ENCODE peak calls at places on chromosomes 13 and 19, in nine cellular contexts. D is NCI-H2171; Z is stimulated activated CD4-positive, alpha-beta T cell treated with anti-CD3 and anti-CD28 coated beads, Interleukin-1b, Interleukin-23, amount 100 ng/mL, for 24 hours; K is activated CD4-positive, alpha-beta memory T cell treated with anti-CD3 and anti-CD28 coated beads, Interleukin-2, amount 10 ng/mL, durations not matched to agents 7 days and 5 days; F is amniotic stem cell; V is lower leg skin; U is ACHN; E is posterior cingulate gyrus; J is AG09309. Y is an unnamed sample.

GRCh38 chr13:106471957-106472543 is 63.4 kb downstream of the EFNB2 start:
- DNase-seq in J (peak), F (peak), V (no peak), K (no peak), U (peak), Z (no peak), D (no peak), E (no peak), Y (no peak)

GRCh38 chr13:80340643-80341097 is 256 bp downstream of the SPRY2 start:
- DNase-seq in E (peak), Z (no peak), V (no peak), F (no peak), K (no peak), D (no peak), J (no peak), U (peak), Y (no peak)

GRCh38 chr13:32897296-32897695 is 118.9 kb upstream of the KL start:
- DNase-seq in D (no peak), K (no peak), V (no peak), F (no peak), E (no peak), Z (no peak), J (no peak), U (no peak), Y (no peak)

GRCh38 chr19:29671393-29672076 is 6.3 kb downstream of the PLEKHF1 start:
- DNase-seq in E (no peak), V (peak), F (no peak), D (no peak), J (no peak), U (no peak), Z (peak), K (peak), Y (no peak)

GRCh38 chr13:30338331-30338851 is 31.0 kb upstream of the KATNAL1 start:
- DNase-seq in E (no peak), D (no peak), U (no peak), V (no peak), K (no peak), F (no peak), J (no peak), Z (no peak), Y (peak)

GRCh38 chr19:56126983-56127780 is 6.1 kb upstream of the ZNF787 start:
- DNase-seq in D (no peak), U (no peak), E (no peak), V (no peak), Z (no peak), K (no peak), F (no peak), J (no peak), Y (no peak)

GRCh38 chr13:35712907-35713685 is 236.6 kb upstream of the MAB21L1 start:
- DNase-seq in V (no peak), F (peak), K (no peak), Z (no peak), E (no peak), D (no peak), J (peak), U (no peak), Y (no peak)

GRCh38 chr13:98947925-98948324 is 29.9 kb downstream of the DOCK9 start:
- DNase-seq in D (peak), V (no peak), U (no peak), Z (no peak), E (no peak), J (no peak), K (no peak), F (no peak), Y (no peak)

GRCh38 chr19:4007836-4008539 is 452 bp downstream of the PIAS4 start:
- DNase-seq in U (peak), D (no peak), K (peak), Z (no peak), F (no peak), J (no peak), V (no peak), E (no peak), Y (no peak)

GRCh38 chr13:103640617-103641016 is 574.4 kb upstream of the SLC10A2 start:
- DNase-seq in Z (no peak), U (no peak), F (no peak), V (no peak), J (no peak), D (peak), K (no peak), E (no peak), Y (no peak)

GRCh38 chr19:47081095-47081494 is 32.5 kb downstream of the ZC3H4 start:
- DNase-seq in V (no peak), Z (no peak), D (no peak), U (no peak), E (no peak), J (no peak), F (no peak), K (no peak), Y (no peak)

GRCh38 chr19:28402701-28403290 is 810.2 kb downstream of the UQCRFS1 start:
- DNase-seq in F (no peak), J (no peak), U (no peak), E (no peak), V (no peak), K (no peak), D (no peak), Z (no peak), Y (no peak)

GRCh38 chr13:94758571-94758970 is 46.2 kb upstream of the SOX21 start:
- DNase-seq in E (no peak), U (no peak), J (no peak), D (no peak), V (no peak), Z (no peak), K (no peak), F (no peak), Y (no peak)

GRCh38 chr19:23528376-23528775 is 133.1 kb upstream of the ZNF91 start:
- DNase-seq in J (no peak), Z (no peak), D (no peak), E (no peak), U (no peak), V (no peak), F (no peak), K (no peak), Y (no peak)

GRCh38 chr13:32384702-32385101 is 43.2 kb downstream of the N4BP2L1 start:
- DNase-seq in Z (no peak), V (no peak), K (no peak), J (no peak), U (no peak), F (no peak), E (no peak), D (no peak), Y (no peak)

GRCh38 chr19:2051771-2052704 is 994 bp upstream of the MKNK2 start:
- DNase-seq in J (no peak), D (no peak), K (peak), U (no peak), E (no peak), V (peak), Z (no peak), F (no peak), Y (no peak)

GRCh38 chr13:111006508-111007031 is 91.7 kb upstream of the ANKRD10 start:
- DNase-seq in D (no peak), Z (no peak), J (peak), F (no peak), U (no peak), K (no peak), E (peak), V (peak), Y (no peak)

GRCh38 chr19:58559275-58560006 is 1.0 kb upstream of the UBE2M start:
- DNase-seq in E (peak), F (no peak), J (peak), V (peak), Z (no peak), K (peak), U (peak), D (no peak), Y (peak)

GRCh38 chr19:48424694-48425219 is 21.0 kb upstream of the GRWD1 start:
- DNase-seq in D (no peak), F (no peak), E (no peak), J (no peak), K (no peak), V (no peak), Z (no peak), U (peak), Y (no peak)

GRCh38 chr13:110531671-110532083 is 29.8 kb downstream of the RAB20 start:
- DNase-seq in E (no peak), V (no peak), F (no peak), D (no peak), U (no peak), Z (no peak), J (no peak), K (no peak), Y (no peak)

GRCh38 chr13:30796833-30797601 is 61.7 kb downstream of the ALOX5AP start:
- DNase-seq in E (no peak), D (peak), J (no peak), Z (no peak), F (no peak), U (no peak), K (no peak), V (peak), Y (no peak)

GRCh38 chr13:30857636-30858035 is 48.4 kb upstream of the MEDAG start:
- DNase-seq in E (no peak), K (no peak), U (no peak), F (no peak), V (no peak), J (no peak), Z (no peak), D (no peak), Y (no peak)

GRCh38 chr19:2629491-2630351 is 72.8 kb downstream of the GNG7 start:
- DNase-seq in J (no peak), E (no peak), D (no peak), K (no peak), V (no peak), Z (no peak), U (no peak), F (no peak), Y (no peak)

GRCh38 chr19:48443731-48444128 is 2.1 kb upstream of the GRWD1 start:
- DNase-seq in K (no peak), E (no peak), U (no peak), D (no peak), F (no peak), Z (no peak), V (peak), J (no peak), Y (no peak)

Y was measured in esophagus muscularis mucosa.